ENCODE peak calls at places on chromosomes 5 and 9, in ten cellular contexts. One of them, this sample, is unnamed.

GRCh38 chr5:111681791-111682190 is 75.2 kb downstream of the NREP start:
- DNase-seq in spleen: no peak
- DNase-seq in right lobe of liver: no peak
- DNase-seq in tibial nerve: peak; percentile 20
- DNase-seq in HCT116: no peak
- DNase-seq in uterus: no peak
- DNase-seq in sigmoid colon: no peak
- DNase-seq in body of pancreas: no peak
- DNase-seq in IMR-90: peak; percentile 16
- DNase-seq in A549: no peak
- DNase-seq in this sample: no peak

GRCh38 chr9:94002316-94003140 is 47.4 kb upstream of the BARX1 start:
- DNase-seq in spleen: no peak
- DNase-seq in right lobe of liver: no peak
- DNase-seq in tibial nerve: peak; percentile 18
- DNase-seq in HCT116: no peak
- DNase-seq in uterus: no peak
- DNase-seq in sigmoid colon: no peak
- DNase-seq in body of pancreas: peak; percentile 22
- DNase-seq in IMR-90: peak; percentile 50
- DNase-seq in A549: peak; percentile 57
- DNase-seq in this sample: no peak

GRCh38 chr5:54956922-54957321 is 28.5 kb downstream of the ESM1 start:
- DNase-seq in spleen: no peak
- DNase-seq in right lobe of liver: no peak
- DNase-seq in tibial nerve: no peak
- DNase-seq in HCT116: no peak
- DNase-seq in uterus: no peak
- DNase-seq in sigmoid colon: no peak
- DNase-seq in body of pancreas: no peak
- DNase-seq in IMR-90: no peak
- DNase-seq in A549: no peak
- DNase-seq in this sample: no peak

GRCh38 chr5:16144416-16144815 is 35.2 kb downstream of the MARCHF11 start:
- DNase-seq in spleen: no peak
- DNase-seq in right lobe of liver: no peak
- DNase-seq in tibial nerve: no peak
- DNase-seq in HCT116: no peak
- DNase-seq in uterus: no peak
- DNase-seq in sigmoid colon: no peak
- DNase-seq in body of pancreas: no peak
- DNase-seq in IMR-90: no peak
- DNase-seq in A549: no peak
- DNase-seq in this sample: no peak

GRCh38 chr5:21919417-21920022 is 933.6 kb downstream of the CDH12 start:
- DNase-seq in spleen: no peak
- DNase-seq in right lobe of liver: no peak
- DNase-seq in tibial nerve: no peak
- DNase-seq in HCT116: no peak
- DNase-seq in uterus: no peak
- DNase-seq in sigmoid colon: no peak
- DNase-seq in body of pancreas: no peak
- DNase-seq in IMR-90: peak; percentile 45
- DNase-seq in A549: peak; percentile 48
- DNase-seq in this sample: no peak

GRCh38 chr5:41629897-41630296 is 119.5 kb upstream of the PLCXD3 start:
- DNase-seq in spleen: no peak
- DNase-seq in right lobe of liver: no peak
- DNase-seq in tibial nerve: no peak
- DNase-seq in HCT116: no peak
- DNase-seq in uterus: no peak
- DNase-seq in sigmoid colon: no peak
- DNase-seq in body of pancreas: no peak
- DNase-seq in IMR-90: no peak
- DNase-seq in A549: no peak
- DNase-seq in this sample: no peak

GRCh38 chr5:56861893-56862485 is 46.6 kb downstream of the MAP3K1 start:
- DNase-seq in spleen: no peak
- DNase-seq in right lobe of liver: no peak
- DNase-seq in tibial nerve: no peak
- DNase-seq in HCT116: no peak
- DNase-seq in uterus: no peak
- DNase-seq in sigmoid colon: no peak
- DNase-seq in body of pancreas: no peak
- DNase-seq in IMR-90: no peak
- DNase-seq in A549: no peak
- DNase-seq in this sample: no peak

GRCh38 chr5:99900302-99900811 is 634.8 kb upstream of the FAM174A start:
- DNase-seq in spleen: no peak
- DNase-seq in right lobe of liver: no peak
- DNase-seq in tibial nerve: no peak
- DNase-seq in HCT116: peak; percentile 69
- DNase-seq in uterus: no peak
- DNase-seq in sigmoid colon: no peak
- DNase-seq in body of pancreas: no peak
- DNase-seq in IMR-90: no peak
- DNase-seq in A549: peak; percentile 27
- DNase-seq in this sample: no peak

GRCh38 chr5:131810510-131811249 is 13.9 kb upstream of the FNIP1 start:
- DNase-seq in spleen: no peak
- DNase-seq in right lobe of liver: no peak
- DNase-seq in tibial nerve: no peak
- DNase-seq in HCT116: peak; percentile 29
- DNase-seq in uterus: no peak
- DNase-seq in sigmoid colon: no peak
- DNase-seq in body of pancreas: no peak
- DNase-seq in IMR-90: peak; percentile 41
- DNase-seq in A549: peak; percentile 11
- DNase-seq in this sample: no peak

GRCh38 chr9:91734371-91734981 is 215.6 kb downstream of the ROR2 start:
- DNase-seq in spleen: peak; percentile 87
- DNase-seq in right lobe of liver: peak; percentile 59
- DNase-seq in tibial nerve: peak; percentile 82
- DNase-seq in HCT116: peak; percentile 27
- DNase-seq in uterus: peak; percentile 79
- DNase-seq in sigmoid colon: peak; percentile 89
- DNase-seq in body of pancreas: peak; percentile 68
- DNase-seq in IMR-90: peak; percentile 58
- DNase-seq in A549: peak; percentile 46
- DNase-seq in this sample: peak; percentile 42

GRCh38 chr5:18113724-18114123 is 479.5 kb downstream of the TAF11L14 start:
- DNase-seq in spleen: no peak
- DNase-seq in right lobe of liver: no peak
- DNase-seq in tibial nerve: no peak
- DNase-seq in HCT116: no peak
- DNase-seq in uterus: no peak
- DNase-seq in sigmoid colon: no peak
- DNase-seq in body of pancreas: no peak
- DNase-seq in IMR-90: peak; percentile 12
- DNase-seq in A549: peak; percentile 73
- DNase-seq in this sample: no peak

GRCh38 chr5:179980767-179981166 is 73.1 kb upstream of the TBC1D9B start:
- DNase-seq in spleen: no peak
- DNase-seq in right lobe of liver: no peak
- DNase-seq in tibial nerve: no peak
- DNase-seq in HCT116: no peak
- DNase-seq in uterus: no peak
- DNase-seq in sigmoid colon: no peak
- DNase-seq in body of pancreas: no peak
- DNase-seq in IMR-90: no peak
- DNase-seq in A549: no peak
- DNase-seq in this sample: no peak

GRCh38 chr5:94395468-94395867 is 222.9 kb downstream of the KIAA0825 start:
- DNase-seq in spleen: no peak
- DNase-seq in right lobe of liver: no peak
- DNase-seq in tibial nerve: no peak
- DNase-seq in HCT116: no peak
- DNase-seq in uterus: no peak
- DNase-seq in sigmoid colon: no peak
- DNase-seq in body of pancreas: no peak
- DNase-seq in IMR-90: no peak
- DNase-seq in A549: no peak
- DNase-seq in this sample: no peak

GRCh38 chr5:10633271-10634049 is 69.6 kb downstream of the ANKRD33B start:
- DNase-seq in spleen: peak; percentile 88
- DNase-seq in right lobe of liver: no peak
- DNase-seq in tibial nerve: no peak
- DNase-seq in HCT116: no peak
- DNase-seq in uterus: no peak
- DNase-seq in sigmoid colon: no peak
- DNase-seq in body of pancreas: no peak
- DNase-seq in IMR-90: no peak
- DNase-seq in A549: no peak
- DNase-seq in this sample: peak; percentile 70

GRCh38 chr5:59542841-59543825 is 350.4 kb downstream of the PDE4D start:
- DNase-seq in spleen: no peak
- DNase-seq in right lobe of liver: peak; percentile 39
- DNase-seq in tibial nerve: peak; percentile 8
- DNase-seq in HCT116: no peak
- DNase-seq in uterus: peak; percentile 47
- DNase-seq in sigmoid colon: peak; percentile 77
- DNase-seq in body of pancreas: peak; percentile 15
- DNase-seq in IMR-90: no peak
- DNase-seq in A549: peak; percentile 96
- DNase-seq in this sample: peak; percentile 33

DNA sequence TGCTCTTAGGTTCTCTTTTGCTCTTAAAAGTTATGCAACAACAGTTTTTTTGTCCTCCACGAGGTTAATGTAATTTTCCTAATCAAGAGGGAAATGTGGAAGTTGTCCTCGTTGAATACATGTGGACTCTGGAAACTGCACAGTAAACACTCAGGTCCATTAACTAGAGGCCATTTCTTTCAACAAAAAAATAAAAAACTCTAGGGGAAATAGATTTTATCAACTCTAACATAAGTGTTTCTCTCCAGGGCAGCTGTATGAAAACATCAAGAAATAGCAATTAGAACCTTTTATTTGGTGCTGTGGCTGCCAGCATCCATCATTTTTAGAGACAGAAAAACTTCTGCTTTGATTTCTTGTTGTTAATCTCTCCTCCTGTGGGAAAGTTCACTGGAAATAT is 288.6 kb downstream of the ICE1 start:
- DNase-seq in spleen: no peak
- DNase-seq in right lobe of liver: no peak
- DNase-seq in tibial nerve: no peak
- DNase-seq in HCT116: no peak
- DNase-seq in uterus: no peak
- DNase-seq in sigmoid colon: no peak
- DNase-seq in body of pancreas: no peak
- DNase-seq in IMR-90: no peak
- DNase-seq in A549: no peak
- DNase-seq in this sample: no peak
- TF ChIP-seq POLR2A in spleen: no peak
- TF ChIP-seq POLR2A in right lobe of liver: no peak
- TF ChIP-seq POLR2A in tibial nerve: no peak
- TF ChIP-seq POLR2A in HCT116: no peak
- TF ChIP-seq POLR2A in uterus: no peak
- TF ChIP-seq POLR2A in sigmoid colon: no peak
- TF ChIP-seq POLR2A in body of pancreas: no peak
- TF ChIP-seq POLR2A in IMR-90: no peak
- TF ChIP-seq POLR2A in A549: no peak
- TF ChIP-seq POLR2A in this sample: no peak

GRCh38 chr5:135569755-135570452 is 8.9 kb downstream of the CXCL14 start:
- DNase-seq in spleen: peak; percentile 66
- DNase-seq in right lobe of liver: peak; percentile 46
- DNase-seq in tibial nerve: no peak
- DNase-seq in HCT116: peak; percentile 51
- DNase-seq in uterus: no peak
- DNase-seq in sigmoid colon: no peak
- DNase-seq in body of pancreas: peak; percentile 32
- DNase-seq in IMR-90: peak; percentile 36
- DNase-seq in A549: peak; percentile 51
- DNase-seq in this sample: no peak
- TF ChIP-seq CTCF in spleen: no peak
- TF ChIP-seq CTCF in right lobe of liver: peak; percentile 35
- TF ChIP-seq CTCF in tibial nerve: peak; percentile 12
- TF ChIP-seq CTCF in HCT116: peak; percentile 69
- TF ChIP-seq CTCF in uterus: no peak
- TF ChIP-seq CTCF in sigmoid colon: no peak
- TF ChIP-seq CTCF in body of pancreas: peak; percentile 8
- TF ChIP-seq CTCF in IMR-90: peak; percentile 44
- TF ChIP-seq CTCF in A549: peak; percentile 50
- TF ChIP-seq CTCF in this sample: no peak

DNA sequence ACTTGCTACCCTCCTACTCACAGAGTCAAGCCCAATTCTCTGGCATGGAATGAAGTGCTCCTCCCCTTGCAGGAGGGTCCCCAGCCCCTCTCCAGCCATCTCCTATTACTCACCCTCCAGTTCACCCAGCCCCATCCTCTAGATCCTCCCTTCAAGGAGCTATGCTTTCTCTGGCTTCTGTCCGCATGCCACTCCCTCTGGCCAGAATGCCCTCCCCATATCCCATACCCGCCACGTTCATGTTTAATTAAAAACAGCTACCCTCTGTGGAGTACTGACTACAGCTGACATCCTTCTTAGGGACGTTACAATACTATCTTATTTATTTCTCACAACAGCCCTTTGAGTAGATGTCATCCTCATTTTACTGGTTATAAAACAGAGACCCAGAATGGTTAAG is 3.0 kb downstream of the F2R start:
- DNase-seq in spleen: no peak
- DNase-seq in right lobe of liver: no peak
- DNase-seq in tibial nerve: no peak
- DNase-seq in HCT116: no peak
- DNase-seq in uterus: no peak
- DNase-seq in sigmoid colon: no peak
- DNase-seq in body of pancreas: no peak
- DNase-seq in IMR-90: no peak
- DNase-seq in A549: no peak
- DNase-seq in this sample: no peak
- H3K4me3 ChIP-seq in spleen: no peak overlapping the region
- H3K4me3 ChIP-seq in right lobe of liver: no peak overlapping the region
- H3K4me3 ChIP-seq in tibial nerve: no peak overlapping the region
- H3K4me3 ChIP-seq in HCT116: no peak overlapping the region
- H3K4me3 ChIP-seq in uterus: no peak overlapping the region
- H3K4me3 ChIP-seq in sigmoid colon: no peak overlapping the region
- H3K4me3 ChIP-seq in body of pancreas: no peak overlapping the region
- H3K4me3 ChIP-seq in IMR-90: no peak overlapping the region
- H3K4me3 ChIP-seq in A549: no peak overlapping the region
- H3K4me3 ChIP-seq in this sample: no peak overlapping the region

DNA sequence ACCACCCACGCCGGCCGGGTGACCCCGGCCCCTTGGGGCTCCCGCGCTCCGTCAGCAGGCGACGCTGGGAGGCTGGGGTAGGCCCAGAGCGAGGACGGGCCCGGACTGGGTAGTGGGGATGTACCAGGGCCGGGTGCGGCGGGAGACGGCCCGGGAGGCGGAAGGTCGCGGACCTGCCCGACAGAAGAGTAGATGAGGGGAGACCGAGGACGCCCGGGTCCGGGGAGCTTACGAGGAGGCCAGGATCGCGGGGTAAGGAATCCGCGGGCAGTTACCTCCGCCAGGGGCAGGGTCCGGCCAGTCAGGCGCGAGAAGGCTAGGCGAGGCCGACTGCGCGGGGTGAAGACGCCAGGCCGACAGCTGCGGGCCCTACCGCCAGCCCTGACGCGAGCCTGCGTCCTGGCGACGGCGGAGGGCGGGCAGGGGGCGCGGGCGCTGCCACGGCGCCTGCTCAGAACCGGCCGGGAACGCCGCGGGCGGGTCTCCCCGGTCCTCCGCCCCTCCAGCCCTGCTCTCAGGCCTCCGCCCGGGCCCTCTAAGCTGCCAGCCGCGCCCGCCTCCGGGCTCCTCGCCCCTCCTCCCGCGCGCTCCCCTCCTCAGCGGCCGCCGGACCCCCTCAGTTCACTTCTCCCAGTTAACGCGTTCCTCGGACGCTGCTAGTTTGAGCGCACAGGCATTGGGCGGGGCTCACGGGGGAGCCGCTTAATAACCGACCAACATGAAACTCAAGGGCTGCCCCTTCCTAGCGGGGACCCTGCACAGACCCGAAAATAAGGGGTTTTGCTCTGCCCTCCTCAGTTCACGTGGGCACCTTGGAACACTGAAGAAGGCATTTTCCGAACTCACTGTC is at the start of gene CPLANE1:
- DNase-seq in spleen: peak; percentile 93
- DNase-seq in right lobe of liver: peak; percentile 83
- DNase-seq in tibial nerve: peak; percentile 38
- DNase-seq in HCT116: no peak
- DNase-seq in uterus: peak; percentile 61
- DNase-seq in sigmoid colon: peak; percentile 86
- DNase-seq in body of pancreas: peak; percentile 77
- DNase-seq in IMR-90: peak; percentile 74
- DNase-seq in A549: peak; percentile 81
- DNase-seq in this sample: peak; percentile 93
- TF ChIP-seq POLR2A in spleen: no peak
- TF ChIP-seq POLR2A in right lobe of liver: peak; percentile 63
- TF ChIP-seq POLR2A in tibial nerve: peak; percentile 72
- TF ChIP-seq POLR2A in HCT116: peak; percentile 53
- TF ChIP-seq POLR2A in uterus: peak; percentile 30
- TF ChIP-seq POLR2A in sigmoid colon: no peak
- TF ChIP-seq POLR2A in body of pancreas: peak; percentile 85
- TF ChIP-seq POLR2A in IMR-90: peak; percentile 75
- TF ChIP-seq POLR2A in A549: peak; percentile 92
- TF ChIP-seq POLR2A in this sample: no peak